ENCODE peak calls at places on chromosomes 11 and 22, in six cellular contexts. S, D, O, J, Z and G are unnamed samples.

GRCh38 chr11:111725621-111726020 is 40.6 kb downstream of the PPP2R1B start:
- DNase-seq in S (no peak), D (no peak), O (no peak), J (no peak), Z (no peak), G (no peak)

GRCh38 chr11:118100691-118101232 is 14.0 kb upstream of the SMIM35 start:
- DNase-seq in S (no peak), D (no peak), O (no peak), J (no peak), Z (no peak), G (no peak)

GRCh38 chr11:102457056-102457677 is 4.6 kb upstream of the TMEM123 start:
- DNase-seq in S (no peak), D (no peak), O (no peak), J (no peak), Z (no peak), G (no peak)

GRCh38 chr22:31122532-31123291 is at the start of gene INPP5J:
- DNase-seq in S (no peak), D (peak), O (peak), J (peak), Z (peak), G (peak)

GRCh38 chr11:88288560-88288959 is 49.0 kb downstream of the CTSC start:
- DNase-seq in S (no peak), D (peak), O (no peak), J (no peak), Z (no peak), G (no peak)

GRCh38 chr11:23569547-23569946 is 709.3 kb upstream of the CCDC179 start:
- DNase-seq in S (no peak), D (no peak), O (no peak), J (no peak), Z (no peak), G (no peak)

GRCh38 chr11:72627594-72628281 is 46.5 kb downstream of the PDE2A start:
- DNase-seq in S (no peak), D (no peak), O (no peak), J (no peak), Z (no peak), G (no peak)

GRCh38 chr22:24189249-24190158 is 8.2 kb downstream of the SUSD2 start:
- DNase-seq in S (peak), D (peak), O (peak), J (peak), Z (peak), G (peak)

GRCh38 chr22:17314472-17314871 is 54.8 kb upstream of the CECR2 start:
- DNase-seq in S (no peak), D (no peak), O (no peak), J (no peak), Z (no peak), G (no peak)

GRCh38 chr22:30649430-30650007 is 13.9 kb downstream of the SLC35E4 start:
- DNase-seq in S (no peak), D (peak), O (peak), J (peak), Z (peak), G (peak)

GRCh38 chr11:60887531-60887930 is 18.9 kb downstream of the PRPF19 start:
- DNase-seq in S (peak), D (peak), O (peak), J (peak), Z (peak), G (peak)

GRCh38 chr22:38755155-38755910 is 465 bp downstream of the SUN2 start:
- DNase-seq in S (peak), D (peak), O (peak), J (peak), Z (peak), G (peak)

GRCh38 chr11:16881074-16881709 is 133.0 kb downstream of the PLEKHA7 start:
- DNase-seq in S (no peak), D (peak), O (no peak), J (no peak), Z (peak), G (no peak)

GRCh38 chr11:131598305-131598704 is 227.9 kb downstream of the NTM start:
- DNase-seq in S (no peak), D (no peak), O (peak), J (no peak), Z (no peak), G (no peak)

GRCh38 chr11:93583490-93583889 is 40.3 kb upstream of the SMCO4 start:
- DNase-seq in S (no peak), D (no peak), O (no peak), J (no peak), Z (no peak), G (no peak)

GRCh38 chr22:25840883-25841282 is 98.9 kb downstream of the MYO18B start:
- DNase-seq in S (no peak), D (no peak), O (no peak), J (no peak), Z (no peak), G (no peak)

GRCh38 chr11:123653997-123654565 is 343 bp downstream of the SCN3B start:
- DNase-seq in S (peak), D (peak), O (peak), J (peak), Z (no peak), G (peak)

GRCh38 chr22:31127181-31127772 is 4.5 kb downstream of the INPP5J start:
- DNase-seq in S (no peak), D (no peak), O (no peak), J (peak), Z (peak), G (no peak)

GRCh38 chr11:128501576-128502549 is 85.5 kb downstream of the ETS1 start:
- DNase-seq in S (no peak), D (peak), O (peak), J (no peak), Z (peak), G (no peak)

GRCh38 chr11:86160546-86161149 is 83.9 kb upstream of the EED start:
- DNase-seq in S (no peak), D (peak), O (no peak), J (no peak), Z (peak), G (peak)

GRCh38 chr11:132605794-132606570 is 926.3 kb downstream of the OPCML start:
- DNase-seq in S (peak), D (no peak), O (peak), J (no peak), Z (no peak), G (no peak)

GRCh38 chr11:114683007-114683406 is 4.7 kb downstream of the NXPE2 start:
- DNase-seq in S (no peak), D (no peak), O (peak), J (no peak), Z (peak), G (no peak)

GRCh38 chr22:44003776-44004460 is 20.2 kb upstream of the PARVB start:
- DNase-seq in S (no peak), D (no peak), O (no peak), J (peak), Z (peak), G (no peak)

GRCh38 chr22:36608987-36609386 is 80.0 kb upstream of the EIF3D start:
- DNase-seq in S (no peak), D (no peak), O (no peak), J (peak), Z (no peak), G (no peak)
- H2BK120ac ChIP-seq in S (no peak), D (no peak), O (no peak), J (no peak), Z (no peak), G (no peak)

GRCh38 chr22:42700355-42700754 is 20.3 kb downstream of the A4GALT start:
- DNase-seq in S (no peak), D (no peak), O (no peak), J (no peak), Z (no peak), G (no peak)

GRCh38 chr22:42699953-42700352 is 20.7 kb downstream of the A4GALT start:
- DNase-seq in S (no peak), D (no peak), O (no peak), J (no peak), Z (no peak), G (no peak)

GRCh38 chr22:42700901-42701300 is 19.8 kb downstream of the A4GALT start:
- DNase-seq in S (no peak), D (no peak), O (no peak), J (no peak), Z (no peak), G (no peak)

GRCh38 chr22:42702675-42703074 is 18.0 kb downstream of the A4GALT start:
- DNase-seq in S (no peak), D (no peak), O (no peak), J (no peak), Z (no peak), G (no peak)

GRCh38 chr22:42701694-42702093 is 19.0 kb downstream of the A4GALT start:
- DNase-seq in S (no peak), D (no peak), O (no peak), J (no peak), Z (no peak), G (no peak)
- H2AK5ac ChIP-seq in S (no peak), D (no peak), O (no peak), J (no peak), Z (no peak), G (no peak)

GRCh38 chr11:45051621-45052020 is 94.8 kb upstream of the PRDM11 start:
- DNase-seq in S (no peak), D (no peak), O (no peak), J (no peak), Z (no peak), G (no peak)

GRCh38 chr11:45052361-45052760 is 94.1 kb upstream of the PRDM11 start:
- DNase-seq in S (no peak), D (no peak), O (no peak), J (no peak), Z (no peak), G (no peak)

GRCh38 chr11:45053736-45054446 is 92.5 kb upstream of the PRDM11 start:
- DNase-seq in S (no peak), D (no peak), O (no peak), J (no peak), Z (no peak), G (no peak)

GRCh38 chr11:45056529-45056928 is 89.9 kb upstream of the PRDM11 start:
- DNase-seq in S (peak), D (no peak), O (no peak), J (no peak), Z (no peak), G (no peak)

GRCh38 chr11:45054956-45055355 is 91.5 kb upstream of the PRDM11 start:
- DNase-seq in S (no peak), D (no peak), O (no peak), J (no peak), Z (no peak), G (no peak)
- H2BK120ac ChIP-seq in S (peak), D (no peak), O (no peak), J (no peak), Z (no peak), G (no peak)

DNA sequence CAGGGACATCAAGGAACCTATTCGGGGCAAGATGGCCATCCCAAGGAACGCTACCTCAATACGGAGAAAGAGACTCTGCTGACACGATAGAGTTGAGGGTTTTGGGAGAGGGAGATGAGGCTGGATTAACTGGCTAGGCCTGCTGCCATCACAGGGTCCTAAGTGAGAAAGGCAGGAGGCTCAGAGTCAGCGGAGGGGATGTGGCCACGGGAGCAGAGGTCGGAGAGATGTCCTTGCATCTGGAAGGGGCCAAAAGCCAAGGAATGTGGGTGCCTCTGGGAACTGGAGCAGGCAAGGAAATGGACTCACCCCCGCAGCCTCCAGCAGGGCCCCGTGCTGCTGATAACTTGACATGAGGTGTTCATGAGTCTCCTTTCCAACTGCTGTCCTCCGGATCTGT is 31.0 kb upstream of the RFPL3 start:
- DNase-seq in S (no peak), D (no peak), O (no peak), J (no peak), Z (no peak), G (no peak)
- H2AK5ac ChIP-seq in S (peak), D (no peak), O (no peak), J (peak), Z (no peak), G (no peak)

DNA sequence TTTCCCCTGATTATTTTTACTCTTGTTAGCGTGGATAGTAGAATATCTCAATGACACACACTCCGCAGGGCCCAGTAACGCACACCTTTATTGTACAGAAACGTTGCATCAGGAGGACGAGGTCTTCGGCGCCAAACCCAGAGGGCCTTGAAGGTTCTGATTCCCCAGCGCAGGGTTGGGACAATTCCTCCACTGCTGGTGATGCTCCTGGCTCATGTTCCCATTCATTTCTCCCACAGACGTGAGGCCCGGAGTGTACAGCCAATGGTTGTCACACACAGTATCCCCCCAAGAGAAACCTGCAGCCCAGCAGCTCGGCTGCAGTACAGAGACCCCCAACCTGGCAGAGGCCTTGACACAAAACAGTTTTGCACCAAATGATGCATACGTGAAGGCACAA is 6.1 kb upstream of the ANO1 start:
- DNase-seq in S (no peak), D (no peak), O (no peak), J (no peak), Z (no peak), G (no peak)
- H2BK120ac ChIP-seq in S (no peak), D (no peak), O (no peak), J (no peak), Z (no peak), G (no peak)

GRCh38 chr11:791658-792534 is 2.0 kb upstream of the CEND1 start:
- DNase-seq in S (no peak), D (no peak), O (no peak), J (no peak), Z (no peak), G (no peak)
- H2AK5ac ChIP-seq in S (no peak), D (no peak), O (no peak), J (no peak), Z (no peak), G (no peak)

DNA sequence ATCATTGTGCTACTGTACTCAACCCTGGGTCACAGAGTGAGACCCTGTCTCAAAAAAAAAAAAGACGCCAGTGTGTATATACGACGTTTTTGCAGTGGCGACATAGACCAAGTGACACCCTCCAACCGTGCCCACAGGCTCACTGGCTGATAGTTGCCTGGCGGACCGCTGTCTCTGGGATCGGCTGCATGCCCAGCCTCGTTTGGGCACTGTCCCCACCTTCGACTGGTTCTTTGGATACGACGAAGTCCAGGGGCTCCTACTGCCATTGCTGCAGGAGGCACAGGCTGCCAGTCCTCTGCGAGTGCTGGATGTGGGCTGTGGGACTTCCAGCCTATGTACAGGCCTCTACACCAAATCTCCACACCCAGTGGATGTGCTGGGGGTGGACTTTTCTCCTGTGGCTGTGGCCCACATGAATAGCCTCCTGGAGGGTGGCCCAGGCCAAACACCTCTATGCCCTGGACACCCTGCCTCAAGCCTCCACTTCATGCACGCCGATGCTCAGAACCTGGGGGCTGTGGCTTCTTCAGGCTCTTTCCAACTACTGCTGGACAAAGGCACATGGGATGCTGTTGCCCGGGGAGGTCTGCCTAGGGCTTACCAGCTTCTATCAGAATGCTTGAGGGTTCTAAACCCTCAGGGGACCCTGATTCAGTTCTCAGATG is 1.3 kb downstream of the CSKMT start:
- DNase-seq in S (no peak), D (no peak), O (no peak), J (no peak), Z (no peak), G (no peak)
- H2BK120ac ChIP-seq in S (no peak), D (no peak), O (no peak), J (no peak), Z (no peak), G (no peak)

GRCh38 chr11:68326334-68327215 is 14.2 kb downstream of the LRP5 start:
- DNase-seq in S (no peak), D (no peak), O (no peak), J (no peak), Z (no peak), G (no peak)

GRCh38 chr11:68327586-68328370 is 15.4 kb downstream of the LRP5 start:
- DNase-seq in S (no peak), D (no peak), O (no peak), J (no peak), Z (no peak), G (no peak)

GRCh38 chr11:68329496-68329895 is 17.1 kb downstream of the LRP5 start:
- DNase-seq in S (no peak), D (no peak), O (no peak), J (no peak), Z (no peak), G (no peak)

GRCh38 chr11:68329993-68330699 is 17.8 kb downstream of the LRP5 start:
- DNase-seq in S (no peak), D (peak), O (no peak), J (no peak), Z (no peak), G (peak)

DNA sequence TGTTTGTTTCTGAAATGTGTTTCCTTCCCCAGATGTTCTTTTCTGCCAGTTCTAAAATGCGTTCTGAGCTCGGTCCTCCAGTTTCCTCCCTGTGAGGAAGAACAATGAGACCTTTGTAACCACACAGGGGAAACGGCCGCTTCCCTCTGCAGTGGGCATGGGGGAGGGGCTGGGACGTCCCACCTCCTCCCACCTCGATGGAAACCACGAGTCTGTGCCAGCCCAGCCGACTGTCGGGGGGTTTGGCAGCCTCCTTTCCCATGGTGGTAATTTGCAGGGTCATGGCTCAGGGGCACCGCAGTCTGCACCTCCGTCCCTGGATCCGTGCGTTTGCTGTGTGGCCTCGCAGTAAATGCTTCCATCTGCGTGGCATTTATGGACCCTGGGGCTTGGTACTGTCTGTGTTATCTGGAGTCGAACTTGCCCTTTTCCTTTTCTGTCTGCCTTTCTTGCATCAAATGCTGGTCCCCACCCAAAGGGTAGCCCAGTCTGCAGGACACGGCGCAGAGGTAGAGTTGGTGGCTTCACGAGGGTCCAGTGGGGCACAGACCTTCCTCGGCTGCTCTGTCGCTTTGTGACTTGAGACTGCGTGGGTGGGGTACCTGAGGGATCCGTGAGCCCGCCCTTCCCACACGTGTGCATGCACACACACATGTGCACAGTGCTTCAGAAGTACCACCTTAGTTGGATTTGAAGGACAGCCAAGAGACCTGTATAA is 16.1 kb downstream of the LRP5 start:
- DNase-seq in S (peak), D (no peak), O (no peak), J (peak), Z (peak), G (no peak)
- H2AK5ac ChIP-seq in S (peak), D (no peak), O (peak), J (no peak), Z (no peak), G (no peak)